ENCODE peak calls at places on chromosomes 2 and 18, in four cellular contexts. L is Calu3, T is fibroblast of pulmonary artery, X is HFFc6. D is an unnamed sample.

GRCh38 chr2:18412980-18413793 is 147.3 kb downstream of the RDH14 start:
- DNase-seq in X (no peak), T (peak; percentile 39), L (no peak), D (no peak)

GRCh38 chr18:9868857-9869712 is 16.7 kb upstream of the TXNDC2 start:
- DNase-seq in X (no peak), T (no peak), L (no peak), D (peak; percentile 26)

GRCh38 chr2:203451686-203452085 is 83.4 kb downstream of the RAPH1 start:
- DNase-seq in T (peak; percentile 47), X (no peak), L (no peak), D (peak; percentile 8)

GRCh38 chr18:38241216-38241615 is 675.6 kb upstream of the CELF4 start:
- DNase-seq in X (no peak), L (no peak), T (no peak), D (peak; percentile 65)

GRCh38 chr18:46636040-46636630 is 20.9 kb downstream of the LOXHD1 start:
- DNase-seq in L (no peak), T (no peak), X (no peak), D (no peak)

GRCh38 chr2:165149439-165149838 is 54.4 kb downstream of the SCN3A start:
- DNase-seq in T (no peak), L (no peak), X (no peak), D (no peak)

GRCh38 chr2:3466966-3467365 is 52.4 kb downstream of the ADI1 start:
- DNase-seq in X (no peak), L (no peak), T (no peak), D (no peak)

GRCh38 chr18:64119916-64120315 is 29.0 kb downstream of the LINC00305 start:
- DNase-seq in L (no peak), T (no peak), X (no peak), D (peak; percentile 3)

GRCh38 chr2:232870766-232871371 is 805 bp downstream of the SNORC start:
- DNase-seq in T (no peak), L (no peak), X (no peak), D (no peak)

GRCh38 chr2:227411320-227411989 is 23.7 kb upstream of the SCYGR1 start:
- DNase-seq in L (no peak), T (no peak), X (peak; percentile 35), D (peak; percentile 98)

GRCh38 chr18:63100626-63100900 is 219.0 kb downstream of the BCL2 start:
- DNase-seq in L (no peak), T (no peak), X (no peak), D (no peak)

GRCh38 chr2:129887688-129888266 is 91.7 kb upstream of the RAB6C start:
- DNase-seq in L (no peak), X (no peak), T (no peak), D (no peak)

GRCh38 chr18:78080081-78080480 is 830.4 kb downstream of the GALR1 start:
- DNase-seq in T (no peak), L (no peak), X (no peak), D (no peak)

GRCh38 chr2:108229875-108230274 is 9.9 kb upstream of the SULT1C3 start:
- DNase-seq in L (no peak), X (no peak), T (no peak), D (no peak)

GRCh38 chr2:151162185-151162584 is 99.5 kb downstream of the RBM43 start:
- DNase-seq in X (peak; percentile 18), T (peak; percentile 69), L (no peak), D (peak; percentile 17)

GRCh38 chr2:57376985-57377384 is 669.6 kb upstream of the VRK2 start:
- DNase-seq in X (no peak), L (no peak), T (peak; percentile 6), D (peak; percentile 11)

GRCh38 chr2:20015482-20016083 is 3.1 kb upstream of the MATN3 start:
- DNase-seq in T (peak; percentile 77), L (peak; percentile 47), X (peak; percentile 48), D (peak; percentile 64)

GRCh38 chr2:62147610-62148301 is 48.2 kb upstream of the B3GNT2 start:
- DNase-seq in T (peak; percentile 92), X (peak; percentile 86), L (no peak), D (peak; percentile 92)

GRCh38 chr2:96374211-96374951 is 38.8 kb downstream of the NCAPH start:
- DNase-seq in X (no peak), L (peak; percentile 66), T (peak; percentile 58), D (peak; percentile 68)

GRCh38 chr18:64659186-64659585 is 510.3 kb upstream of the LINC00305 start:
- DNase-seq in L (no peak), X (no peak), T (no peak), D (no peak)

GRCh38 chr2:88626171-88627054 is 851 bp downstream of the EIF2AK3 start:
- DNase-seq in L (peak; percentile 27), X (no peak), T (no peak), D (peak; percentile 17)

GRCh38 chr2:68762665-68763064 is 28.1 kb downstream of the ARHGAP25 start:
- DNase-seq in T (peak; percentile 82), X (no peak), L (no peak), D (no peak)

GRCh38 chr18:7133181-7133580 is 15.6 kb upstream of the LAMA1 start:
- DNase-seq in X (peak; percentile 4), L (no peak), T (peak; percentile 54), D (no peak)

GRCh38 chr2:74719066-74719465 is 65.0 kb downstream of the SEMA4F start:
- DNase-seq in X (no peak), L (peak; percentile 52), T (no peak), D (no peak)

GRCh38 chr2:166321076-166321475 is 54.7 kb downstream of the SCN9A start:
- DNase-seq in T (no peak), X (no peak), L (no peak), D (no peak)

DNA sequence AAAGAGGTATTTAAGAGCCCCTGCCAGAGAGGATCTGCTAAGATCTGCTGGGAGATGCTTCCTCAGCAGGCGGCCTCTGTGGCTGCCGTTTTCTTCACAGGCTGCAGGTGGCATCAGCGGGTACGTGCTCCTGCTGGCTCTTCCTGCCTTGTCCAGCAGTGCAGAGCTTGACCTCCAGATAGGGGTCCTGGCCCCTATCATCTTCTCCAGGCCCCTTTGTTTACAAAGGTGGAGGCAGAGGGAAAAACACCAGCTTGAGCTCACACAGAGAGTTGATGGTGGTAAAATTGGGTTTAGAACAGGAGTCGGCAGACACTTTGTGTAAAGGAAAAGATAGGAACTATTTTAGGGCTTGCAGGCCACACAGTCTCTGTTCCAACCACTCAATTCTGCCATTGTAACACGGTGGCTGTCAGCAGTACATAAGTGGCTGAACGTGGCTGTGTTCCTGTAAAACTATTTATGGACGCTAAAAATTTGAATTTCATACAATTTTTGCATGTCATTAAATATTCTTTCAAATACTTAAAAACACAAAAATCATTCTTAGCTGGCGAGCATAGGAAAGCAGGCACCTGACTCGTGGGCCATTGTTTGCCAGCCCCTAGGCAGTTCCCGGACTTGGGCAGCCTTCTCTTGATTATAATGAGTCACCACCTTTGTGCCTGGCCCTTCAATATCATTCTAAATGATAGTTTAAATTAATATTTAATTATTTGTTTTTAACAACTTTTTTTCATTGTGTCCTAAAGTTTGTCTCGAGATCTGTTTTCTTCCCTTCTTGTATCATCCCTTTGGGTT is 98.2 kb upstream of the B3GNT7 start:
- DNase-seq in L (peak; percentile 65), X (peak; percentile 35), T (peak; percentile 67), D (peak; percentile 58)
- TF ChIP-seq CTCF in L (peak; percentile 86), X (peak; percentile 79), T (peak; percentile 80), D (peak; percentile 82)

DNA sequence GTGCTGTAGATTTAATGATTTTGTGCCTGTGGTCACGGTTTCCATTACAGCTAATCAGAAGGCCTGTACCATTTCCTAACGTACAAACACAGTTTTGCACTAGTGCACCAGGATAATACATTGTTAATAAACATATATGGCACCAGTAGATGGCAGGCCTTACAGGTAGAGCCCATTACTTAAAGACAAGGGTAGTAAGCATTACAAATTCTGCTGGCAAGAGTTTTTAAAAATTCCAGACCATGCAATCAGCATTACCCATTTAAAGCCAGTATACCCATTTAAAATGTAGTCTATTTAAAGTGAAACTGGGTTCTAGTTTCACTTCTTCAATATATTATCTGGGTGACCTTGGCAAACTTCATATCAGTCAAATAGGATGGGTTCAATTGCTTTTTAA is 224.2 kb downstream of the NUP35 start:
- DNase-seq in T (no peak), L (no peak), X (no peak), D (no peak)
- TF ChIP-seq CTCF in T (no peak), L (no peak), X (no peak), D (peak; percentile 23)

GRCh38 chr18:54622084-54622483 is 31.0 kb downstream of the DYNAP start:
- DNase-seq in T (no peak), L (no peak), X (no peak), D (no peak)
- TF ChIP-seq CTCF in T (peak; percentile 29), L (no peak), X (peak; percentile 61), D (peak; percentile 24)

GRCh38 chr18:59298871-59299270 is 19.6 kb downstream of the CPLX4 start:
- DNase-seq in T (no peak), X (no peak), L (no peak), D (no peak)

DNA sequence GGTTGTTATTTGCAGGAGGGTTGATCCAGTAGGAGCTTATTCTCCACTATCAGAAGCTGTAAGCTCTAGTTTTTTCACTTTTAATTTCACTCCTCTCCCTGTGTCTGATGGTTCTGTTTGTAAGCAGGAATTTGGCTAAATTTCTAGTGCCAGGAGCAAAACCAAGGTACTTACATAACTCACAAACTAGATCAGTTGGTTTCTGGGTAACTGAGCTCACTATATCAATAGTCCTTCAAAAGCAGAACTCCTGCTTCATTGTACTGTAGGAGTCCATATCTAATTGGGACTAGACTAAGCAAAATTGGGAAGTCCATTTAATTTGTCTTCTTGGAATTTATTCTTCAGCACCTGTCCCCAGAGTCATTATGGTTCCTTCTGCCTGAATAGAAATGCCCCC is 20.1 kb upstream of the RAX start:
- DNase-seq in X (no peak), L (no peak), T (no peak), D (no peak)
- TF ChIP-seq CTCF in X (no peak), L (no peak), T (no peak), D (no peak)